ENCODE peak calls at places on chromosomes 12 and 14, in ten cellular contexts. One of them, this sample, is unnamed.

GRCh38 chr12:109130755-109131521 is 14.6 kb downstream of the ACACB start:
- DNase-seq in psoas muscle: peak
- DNase-seq in adipocyte: peak
- DNase-seq in SK-N-SH: peak
- DNase-seq in non-pigmented ciliary epithelial cell: no peak
- DNase-seq in putamen: no peak
- DNase-seq in HS-5: no peak
- DNase-seq in pons: no peak
- DNase-seq in NCI-H524: peak
- DNase-seq in cerebellum: no peak
- DNase-seq in this sample: no peak

GRCh38 chr14:50312734-50313054 is 570 bp downstream of the DMAC2L start:
- DNase-seq in cerebellum: no peak
- DNase-seq in non-pigmented ciliary epithelial cell: no peak
- DNase-seq in psoas muscle: no peak
- DNase-seq in SK-N-SH: no peak
- DNase-seq in NCI-H524: no peak
- DNase-seq in adipocyte: no peak
- DNase-seq in putamen: no peak
- DNase-seq in HS-5: peak
- DNase-seq in pons: no peak
- DNase-seq in this sample: no peak

GRCh38 chr14:32203928-32204357 is 874 bp upstream of the RNU6-8 start:
- DNase-seq in SK-N-SH: peak
- DNase-seq in HS-5: no peak
- DNase-seq in putamen: peak
- DNase-seq in adipocyte: peak
- DNase-seq in non-pigmented ciliary epithelial cell: no peak
- DNase-seq in NCI-H524: peak
- DNase-seq in cerebellum: peak
- DNase-seq in psoas muscle: no peak
- DNase-seq in pons: peak
- DNase-seq in this sample: no peak

GRCh38 chr12:93670104-93670503 is 7.1 kb upstream of the CRADD start:
- DNase-seq in putamen: no peak
- DNase-seq in psoas muscle: no peak
- DNase-seq in non-pigmented ciliary epithelial cell: no peak
- DNase-seq in pons: no peak
- DNase-seq in adipocyte: no peak
- DNase-seq in NCI-H524: no peak
- DNase-seq in HS-5: no peak
- DNase-seq in cerebellum: no peak
- DNase-seq in SK-N-SH: no peak
- DNase-seq in this sample: no peak

GRCh38 chr14:56687123-56687522 is 107.5 kb downstream of the TMEM260 start:
- DNase-seq in psoas muscle: no peak
- DNase-seq in adipocyte: no peak
- DNase-seq in HS-5: no peak
- DNase-seq in pons: no peak
- DNase-seq in non-pigmented ciliary epithelial cell: no peak
- DNase-seq in SK-N-SH: no peak
- DNase-seq in NCI-H524: peak
- DNase-seq in putamen: no peak
- DNase-seq in cerebellum: no peak
- DNase-seq in this sample: no peak

GRCh38 chr12:100329800-100330199 is 27.1 kb upstream of the SLC17A8 start:
- DNase-seq in NCI-H524: no peak
- DNase-seq in psoas muscle: no peak
- DNase-seq in non-pigmented ciliary epithelial cell: no peak
- DNase-seq in HS-5: no peak
- DNase-seq in adipocyte: no peak
- DNase-seq in putamen: no peak
- DNase-seq in pons: no peak
- DNase-seq in SK-N-SH: no peak
- DNase-seq in cerebellum: no peak
- DNase-seq in this sample: no peak

GRCh38 chr14:78608998-78609787 is 439.0 kb downstream of the NRXN3 start:
- DNase-seq in putamen: no peak
- DNase-seq in adipocyte: no peak
- DNase-seq in HS-5: no peak
- DNase-seq in cerebellum: no peak
- DNase-seq in SK-N-SH: no peak
- DNase-seq in psoas muscle: no peak
- DNase-seq in NCI-H524: no peak
- DNase-seq in pons: peak
- DNase-seq in non-pigmented ciliary epithelial cell: no peak
- DNase-seq in this sample: no peak

GRCh38 chr14:100104523-100105300 is 39.5 kb downstream of the EVL start:
- DNase-seq in SK-N-SH: no peak
- DNase-seq in pons: no peak
- DNase-seq in adipocyte: peak
- DNase-seq in non-pigmented ciliary epithelial cell: no peak
- DNase-seq in psoas muscle: no peak
- DNase-seq in NCI-H524: no peak
- DNase-seq in cerebellum: no peak
- DNase-seq in putamen: no peak
- DNase-seq in HS-5: no peak
- DNase-seq in this sample: peak

GRCh38 chr14:78829274-78829673 is 659.1 kb downstream of the NRXN3 start:
- DNase-seq in SK-N-SH: no peak
- DNase-seq in putamen: no peak
- DNase-seq in adipocyte: no peak
- DNase-seq in cerebellum: no peak
- DNase-seq in HS-5: no peak
- DNase-seq in non-pigmented ciliary epithelial cell: no peak
- DNase-seq in psoas muscle: no peak
- DNase-seq in NCI-H524: no peak
- DNase-seq in pons: no peak
- DNase-seq in this sample: no peak

GRCh38 chr14:75238728-75239455 is 39.7 kb upstream of the FOS start:
- DNase-seq in non-pigmented ciliary epithelial cell: no peak
- DNase-seq in putamen: no peak
- DNase-seq in adipocyte: no peak
- DNase-seq in pons: no peak
- DNase-seq in psoas muscle: peak
- DNase-seq in SK-N-SH: no peak
- DNase-seq in HS-5: no peak
- DNase-seq in cerebellum: peak
- DNase-seq in NCI-H524: no peak
- DNase-seq in this sample: no peak

GRCh38 chr14:70955543-70956480 is 48.6 kb downstream of the PCNX1 start:
- DNase-seq in pons: peak
- DNase-seq in non-pigmented ciliary epithelial cell: no peak
- DNase-seq in putamen: no peak
- DNase-seq in HS-5: no peak
- DNase-seq in adipocyte: peak
- DNase-seq in psoas muscle: no peak
- DNase-seq in cerebellum: no peak
- DNase-seq in NCI-H524: peak
- DNase-seq in SK-N-SH: peak
- DNase-seq in this sample: no peak

GRCh38 chr14:45249847-45250575 is 3.0 kb downstream of the MIS18BP1 start:
- DNase-seq in NCI-H524: no peak
- DNase-seq in adipocyte: peak
- DNase-seq in putamen: peak
- DNase-seq in psoas muscle: no peak
- DNase-seq in pons: peak
- DNase-seq in cerebellum: no peak
- DNase-seq in SK-N-SH: no peak
- DNase-seq in HS-5: no peak
- DNase-seq in non-pigmented ciliary epithelial cell: peak
- DNase-seq in this sample: no peak

GRCh38 chr14:101064121-101064661 is 160.7 kb upstream of the RTL1 start:
- DNase-seq in psoas muscle: peak
- DNase-seq in SK-N-SH: no peak
- DNase-seq in HS-5: no peak
- DNase-seq in cerebellum: no peak
- DNase-seq in pons: no peak
- DNase-seq in NCI-H524: no peak
- DNase-seq in adipocyte: no peak
- DNase-seq in non-pigmented ciliary epithelial cell: no peak
- DNase-seq in putamen: no peak
- DNase-seq in this sample: peak

GRCh38 chr14:71675902-71676291 is 256.3 kb upstream of the RGS6 start:
- DNase-seq in putamen: no peak
- DNase-seq in psoas muscle: no peak
- DNase-seq in adipocyte: no peak
- DNase-seq in cerebellum: no peak
- DNase-seq in non-pigmented ciliary epithelial cell: no peak
- DNase-seq in SK-N-SH: no peak
- DNase-seq in NCI-H524: no peak
- DNase-seq in HS-5: no peak
- DNase-seq in pons: no peak
- DNase-seq in this sample: no peak

GRCh38 chr12:21774358-21775129 is at the start of gene KCNJ8:
- DNase-seq in putamen: peak
- DNase-seq in pons: no peak
- DNase-seq in SK-N-SH: peak
- DNase-seq in adipocyte: peak
- DNase-seq in cerebellum: peak
- DNase-seq in psoas muscle: peak
- DNase-seq in non-pigmented ciliary epithelial cell: no peak
- DNase-seq in NCI-H524: peak
- DNase-seq in HS-5: no peak
- DNase-seq in this sample: no peak

GRCh38 chr14:40417777-40418401 is 985.7 kb upstream of the FBXO33 start:
- DNase-seq in NCI-H524: peak
- DNase-seq in pons: peak
- DNase-seq in HS-5: no peak
- DNase-seq in non-pigmented ciliary epithelial cell: no peak
- DNase-seq in adipocyte: no peak
- DNase-seq in SK-N-SH: peak
- DNase-seq in psoas muscle: no peak
- DNase-seq in cerebellum: no peak
- DNase-seq in putamen: peak
- DNase-seq in this sample: no peak

GRCh38 chr14:38056270-38056669 is 151.4 kb upstream of the SSTR1 start:
- DNase-seq in cerebellum: no peak
- DNase-seq in SK-N-SH: no peak
- DNase-seq in NCI-H524: peak
- DNase-seq in psoas muscle: no peak
- DNase-seq in pons: no peak
- DNase-seq in adipocyte: no peak
- DNase-seq in putamen: no peak
- DNase-seq in non-pigmented ciliary epithelial cell: no peak
- DNase-seq in HS-5: no peak
- DNase-seq in this sample: no peak

GRCh38 chr14:85420278-85420677 is 109.7 kb upstream of the FLRT2 start:
- DNase-seq in cerebellum: no peak
- DNase-seq in pons: no peak
- DNase-seq in psoas muscle: no peak
- DNase-seq in NCI-H524: no peak
- DNase-seq in adipocyte: no peak
- DNase-seq in SK-N-SH: no peak
- DNase-seq in non-pigmented ciliary epithelial cell: no peak
- DNase-seq in putamen: no peak
- DNase-seq in HS-5: no peak
- DNase-seq in this sample: no peak

GRCh38 chr12:39065455-39065854 is 160.1 kb upstream of the CPNE8 start:
- DNase-seq in non-pigmented ciliary epithelial cell: no peak
- DNase-seq in NCI-H524: no peak
- DNase-seq in cerebellum: no peak
- DNase-seq in HS-5: no peak
- DNase-seq in psoas muscle: no peak
- DNase-seq in adipocyte: no peak
- DNase-seq in SK-N-SH: no peak
- DNase-seq in putamen: no peak
- DNase-seq in pons: no peak
- DNase-seq in this sample: no peak

This sample was measured in suprapubic skin.